ENCODE peak calls at places on chromosome 17, in four cellular contexts. One of them, this sample, is unnamed.
A peak's percentile ranks its signal among the peaks of the same experiment; 100 is the strongest.

GRCh38 chr17:15414502-15415348 is 52.7 kb downstream of the CDRT4 start:
- DNase-seq in GM12878: no peak
- DNase-seq in HepG2: no peak
- DNase-seq in K562: no peak
- DNase-seq in this sample: no peak

GRCh38 chr17:48757524-48757961 is 29.0 kb upstream of the HOXB13 start:
- DNase-seq in GM12878: no peak
- DNase-seq in K562: no peak
- DNase-seq in HepG2: no peak
- DNase-seq in this sample: no peak

GRCh38 chr17:76640550-76641380 is 2.8 kb downstream of the ST6GALNAC1 start:
- DNase-seq in GM12878: no peak
- DNase-seq in K562: peak; percentile 56
- DNase-seq in HepG2: no peak
- DNase-seq in this sample: no peak

GRCh38 chr17:7809086-7809790 is 24.8 kb upstream of the KDM6B start:
- DNase-seq in GM12878: no peak
- DNase-seq in HepG2: no peak
- DNase-seq in K562: no peak
- DNase-seq in this sample: no peak

GRCh38 chr17:55806745-55807466 is 56.1 kb downstream of the PCTP start:
- DNase-seq in K562: no peak
- DNase-seq in GM12878: no peak
- DNase-seq in HepG2: no peak
- DNase-seq in this sample: no peak

GRCh38 chr17:77214743-77215142 is 74.0 kb downstream of the SEC14L1 start:
- DNase-seq in K562: peak; percentile 35
- DNase-seq in GM12878: no peak
- DNase-seq in HepG2: peak; percentile 65
- DNase-seq in this sample: peak; percentile 79

GRCh38 chr17:37551788-37552187 is 57.4 kb downstream of the SYNRG start:
- DNase-seq in HepG2: no peak
- DNase-seq in K562: no peak
- DNase-seq in GM12878: no peak
- DNase-seq in this sample: no peak

GRCh38 chr17:74119049-74119580 is 84.4 kb upstream of the RPL38 start:
- DNase-seq in GM12878: no peak
- DNase-seq in K562: no peak
- DNase-seq in HepG2: no peak
- DNase-seq in this sample: no peak

GRCh38 chr17:15361151-15361550 is 19.8 kb upstream of the TEKT3 start:
- DNase-seq in GM12878: no peak
- DNase-seq in HepG2: no peak
- DNase-seq in K562: no peak
- DNase-seq in this sample: no peak

GRCh38 chr17:50658602-50659001 is 23.9 kb downstream of the ABCC3 start:
- DNase-seq in GM12878: no peak
- DNase-seq in HepG2: no peak
- DNase-seq in K562: no peak
- DNase-seq in this sample: no peak

GRCh38 chr17:65364408-65364807 is 197.0 kb downstream of the AXIN2 start:
- DNase-seq in HepG2: no peak
- DNase-seq in K562: no peak
- DNase-seq in GM12878: no peak
- DNase-seq in this sample: no peak

GRCh38 chr17:76725580-76726230 is 701 bp downstream of the JMJD6 start:
- DNase-seq in K562: peak; percentile 85
- DNase-seq in HepG2: peak; percentile 43
- DNase-seq in GM12878: no peak
- DNase-seq in this sample: peak; percentile 58

GRCh38 chr17:29592850-29593545 is at the start of gene ANKRD13B:
- DNase-seq in HepG2: no peak
- DNase-seq in K562: peak; percentile 65
- DNase-seq in GM12878: no peak
- DNase-seq in this sample: no peak

GRCh38 chr17:78356163-78356713 is 3.6 kb downstream of the SOCS3 start:
- DNase-seq in HepG2: no peak
- DNase-seq in K562: peak; percentile 53
- DNase-seq in GM12878: peak; percentile 97
- DNase-seq in this sample: peak; percentile 87

GRCh38 chr17:74840989-74841666 is 18.6 kb downstream of the GRIN2C start:
- DNase-seq in K562: peak; percentile 37
- DNase-seq in GM12878: no peak
- DNase-seq in HepG2: peak; percentile 28
- DNase-seq in this sample: no peak

GRCh38 chr17:55168970-55169687 is 95.6 kb upstream of the HLF start:
- DNase-seq in HepG2: no peak
- DNase-seq in GM12878: peak; percentile 51
- DNase-seq in K562: no peak
- DNase-seq in this sample: no peak

DNA sequence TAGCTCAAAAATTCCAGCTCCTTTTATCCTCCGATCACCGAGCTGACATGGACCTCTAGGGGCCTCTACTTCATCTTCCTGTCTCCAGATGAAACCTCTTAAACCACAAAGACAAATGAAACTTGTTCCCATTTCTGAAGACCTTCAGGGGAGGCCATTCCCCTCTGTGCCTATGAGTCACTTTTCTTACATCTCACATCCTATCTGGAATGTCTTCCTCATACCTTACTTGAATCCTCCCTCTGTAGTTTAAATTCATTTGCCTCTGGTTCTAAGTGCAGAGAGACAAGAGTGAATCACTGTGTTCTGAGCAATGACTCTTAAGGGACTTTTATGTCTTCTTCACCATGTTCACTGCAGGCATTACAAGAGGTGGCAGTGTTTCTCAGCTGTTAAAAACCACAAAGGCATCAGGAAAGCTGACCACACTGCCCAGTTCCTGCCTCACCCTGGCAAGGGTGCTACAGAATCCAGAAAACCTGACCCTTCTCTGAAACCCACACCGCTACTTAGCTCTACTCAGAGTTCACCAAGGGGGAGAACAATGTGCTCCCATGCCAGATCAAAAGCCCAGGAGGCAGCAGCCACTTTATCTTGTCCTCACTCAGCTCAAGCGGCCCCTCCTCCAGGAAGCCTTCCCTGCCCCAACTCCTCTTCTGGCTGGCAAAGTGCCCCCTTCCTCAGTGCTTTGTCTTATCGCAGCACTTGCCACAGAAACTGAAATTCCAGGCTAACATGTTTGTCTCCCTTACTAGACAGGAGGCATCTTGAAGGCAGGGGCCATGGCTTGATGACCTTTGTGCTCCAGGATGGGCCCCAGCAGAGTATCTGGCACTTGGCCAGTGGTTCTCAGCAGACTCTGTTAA is 6.4 kb downstream of the CUEDC1 start:
- DNase-seq in GM12878: no peak
- DNase-seq in K562: no peak
- DNase-seq in HepG2: no peak
- DNase-seq in this sample: peak; percentile 99
- TF ChIP-seq ESRRA in GM12878: no peak
- TF ChIP-seq ESRRA in K562: peak; percentile 41
- TF ChIP-seq ESRRA in HepG2: no peak
- TF ChIP-seq ESRRA in this sample: no peak

GRCh38 chr17:80851277-80851925 is 140.2 kb upstream of the CHMP6 start:
- DNase-seq in HepG2: no peak
- DNase-seq in K562: no peak
- DNase-seq in GM12878: no peak
- DNase-seq in this sample: no peak
- TF ChIP-seq HDAC2 in HepG2: no peak
- TF ChIP-seq HDAC2 in K562: no peak
- TF ChIP-seq HDAC2 in GM12878: no peak
- TF ChIP-seq HDAC2 in this sample: no peak

GRCh38 chr17:60305141-60305540 is 86.8 kb downstream of the USP32 start:
- DNase-seq in GM12878: peak; percentile 59
- DNase-seq in HepG2: peak; percentile 39
- DNase-seq in K562: no peak
- DNase-seq in this sample: no peak
- TF ChIP-seq POLR2AphosphoS2 in GM12878: no peak
- TF ChIP-seq POLR2AphosphoS2 in HepG2: no peak
- TF ChIP-seq POLR2AphosphoS2 in K562: no peak
- TF ChIP-seq POLR2AphosphoS2 in this sample: no peak

DNA sequence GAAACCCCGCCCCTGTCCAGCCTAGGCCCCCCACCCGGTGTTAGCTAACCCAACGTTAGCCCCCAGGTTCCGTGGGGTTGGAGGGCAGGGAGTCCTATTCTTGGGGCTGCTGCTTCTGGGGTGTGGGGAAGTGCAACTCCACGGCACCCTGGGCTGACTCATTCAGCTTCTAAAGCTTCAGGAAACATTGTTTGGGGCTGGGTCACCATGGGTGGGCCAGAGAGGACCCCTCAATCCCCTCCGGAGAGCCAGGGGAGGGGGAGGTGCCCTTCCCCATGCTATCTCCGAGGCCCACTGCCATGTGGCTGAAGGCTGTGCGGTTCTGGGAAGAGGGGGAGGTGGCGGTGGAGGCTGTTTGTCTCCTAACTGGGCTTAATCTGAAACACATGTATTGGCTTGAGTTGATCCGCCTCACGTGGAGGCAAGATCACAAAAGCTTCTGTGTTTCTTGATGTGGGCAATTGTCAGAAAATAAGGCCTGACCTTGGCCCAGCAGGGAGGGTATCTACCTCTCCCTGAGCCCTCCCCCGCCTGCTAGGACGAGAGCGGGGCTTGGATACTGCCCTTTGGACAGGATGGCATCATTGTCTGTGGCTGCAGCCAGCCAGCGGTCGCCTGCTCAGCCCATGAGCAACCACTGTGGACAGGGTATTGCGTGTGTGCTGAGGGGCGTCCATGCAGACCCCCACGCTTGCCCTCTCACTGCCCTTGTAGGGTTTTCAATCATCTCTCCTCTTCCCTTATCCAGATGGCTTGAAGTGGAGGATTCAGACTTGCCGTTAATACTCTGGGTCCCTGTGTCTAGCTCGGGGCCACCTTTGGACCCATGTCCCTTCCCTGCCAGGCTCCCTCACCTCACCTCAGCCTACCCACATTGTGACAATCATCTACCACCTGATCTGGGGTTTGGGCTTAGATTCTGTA is 1.3 kb downstream of the SERPINF1 start:
- DNase-seq in HepG2: peak; percentile 99
- DNase-seq in GM12878: no peak
- DNase-seq in K562: peak; percentile 59
- DNase-seq in this sample: peak; percentile 38
- TF ChIP-seq ESRRA in HepG2: no peak
- TF ChIP-seq ESRRA in GM12878: no peak
- TF ChIP-seq ESRRA in K562: no peak
- TF ChIP-seq ESRRA in this sample: no peak

DNA sequence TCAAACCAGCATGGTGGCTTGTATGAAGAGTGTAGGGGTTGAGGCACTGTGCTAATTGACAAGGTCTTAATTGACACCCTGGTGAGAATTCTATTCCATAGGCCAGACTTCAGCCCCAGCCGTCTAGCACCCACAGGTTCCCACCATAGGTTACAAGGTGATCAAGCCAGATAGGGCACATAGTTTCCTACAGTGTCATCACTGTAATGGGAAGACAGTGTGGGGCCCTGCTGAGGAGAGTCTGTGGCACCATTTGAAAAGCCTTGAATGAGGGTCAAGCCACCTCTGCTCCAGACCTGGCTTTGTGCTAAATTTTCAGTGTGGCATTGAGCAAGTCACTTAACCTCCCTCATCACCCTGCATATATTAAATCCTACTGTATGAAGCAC is 36.2 kb downstream of the YPEL2 start:
- DNase-seq in GM12878: no peak
- DNase-seq in K562: no peak
- DNase-seq in HepG2: peak; percentile 46
- DNase-seq in this sample: no peak
- TF ChIP-seq HDAC2 in GM12878: no peak
- TF ChIP-seq HDAC2 in K562: no peak
- TF ChIP-seq HDAC2 in HepG2: no peak
- TF ChIP-seq HDAC2 in this sample: no peak

DNA sequence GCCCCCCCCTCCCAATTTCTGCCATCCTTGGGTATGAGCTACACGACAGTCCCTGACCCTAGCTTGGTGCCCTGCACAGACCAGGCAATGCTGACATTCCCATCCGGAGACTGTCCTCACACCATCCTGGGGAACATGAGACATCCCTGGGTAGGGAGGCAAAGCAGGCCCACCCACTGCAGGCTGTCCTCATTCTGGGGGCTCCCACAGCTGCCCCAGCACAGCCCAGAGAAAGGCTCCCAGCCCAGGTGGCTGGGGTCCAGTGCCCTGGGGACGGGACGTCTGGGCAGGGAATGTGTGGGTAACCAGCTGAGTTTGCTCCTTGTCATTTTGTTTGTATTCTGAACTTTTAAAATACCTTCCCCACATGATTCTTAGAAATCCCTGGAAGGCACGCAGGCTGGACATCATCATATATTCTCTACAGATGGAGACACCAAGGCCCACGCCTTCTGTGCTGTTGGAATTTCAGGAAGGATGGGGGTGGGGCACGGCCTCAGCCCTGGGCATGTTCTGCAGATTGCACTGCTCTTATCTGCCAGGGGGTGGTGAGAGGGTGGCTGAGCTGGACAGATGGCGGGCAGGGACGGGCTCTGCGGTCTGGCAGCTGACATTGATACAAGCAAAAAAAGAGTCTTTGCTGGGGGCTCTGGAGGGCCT is 28.5 kb downstream of the LRRC75A start:
- DNase-seq in GM12878: no peak
- DNase-seq in HepG2: no peak
- DNase-seq in K562: no peak
- DNase-seq in this sample: no peak
- TF ChIP-seq POLR2AphosphoS2 in GM12878: no peak
- TF ChIP-seq POLR2AphosphoS2 in HepG2: no peak
- TF ChIP-seq POLR2AphosphoS2 in K562: no peak
- TF ChIP-seq POLR2AphosphoS2 in this sample: no peak

GRCh38 chr17:82407255-82407654 is 10.9 kb upstream of the HEXD start:
- DNase-seq in HepG2: no peak
- DNase-seq in GM12878: no peak
- DNase-seq in K562: no peak
- DNase-seq in this sample: no peak
- TF ChIP-seq ESRRA in HepG2: no peak
- TF ChIP-seq ESRRA in GM12878: no peak
- TF ChIP-seq ESRRA in K562: no peak
- TF ChIP-seq ESRRA in this sample: no peak

DNA sequence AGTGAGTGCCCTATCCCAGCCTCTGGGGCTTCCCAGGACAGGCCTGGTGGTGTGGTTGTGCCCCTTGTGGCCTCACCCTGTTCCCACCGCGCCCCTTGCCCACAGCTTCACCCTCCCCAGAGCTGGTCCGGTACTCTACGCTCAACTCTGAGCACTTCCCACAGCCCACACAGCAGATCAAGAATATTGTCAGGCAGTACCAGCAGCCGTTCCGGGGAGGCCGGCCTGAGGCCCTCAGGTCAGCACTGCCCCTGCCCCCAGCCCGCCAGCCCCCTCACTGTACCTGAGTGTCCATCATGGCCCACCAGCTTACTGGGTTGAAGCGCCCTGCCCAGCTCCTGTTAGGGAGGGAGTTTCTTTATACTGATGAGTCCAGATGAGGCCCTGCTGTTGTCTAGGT is 32.3 kb upstream of the ALKBH5 start:
- DNase-seq in K562: no peak
- DNase-seq in HepG2: no peak
- DNase-seq in GM12878: no peak
- DNase-seq in this sample: no peak
- TF ChIP-seq HDAC2 in K562: no peak
- TF ChIP-seq HDAC2 in HepG2: no peak
- TF ChIP-seq HDAC2 in GM12878: no peak
- TF ChIP-seq HDAC2 in this sample: no peak

GRCh38 chr17:61504697-61505096 is 52.5 kb downstream of the TBX4 start:
- DNase-seq in GM12878: no peak
- DNase-seq in K562: no peak
- DNase-seq in HepG2: peak; percentile 81
- DNase-seq in this sample: peak; percentile 34
- TF ChIP-seq POLR2AphosphoS2 in GM12878: no peak
- TF ChIP-seq POLR2AphosphoS2 in K562: no peak
- TF ChIP-seq POLR2AphosphoS2 in HepG2: no peak
- TF ChIP-seq POLR2AphosphoS2 in this sample: no peak

This sample was measured in A549.